ENCODE peak calls at places on chromosome 10, in six cellular contexts. L is GM03348; M is stimulated activated CD4-positive, alpha-beta T cell treated with anti-CD3 and anti-CD28 coated beads, Interleukin-2, amount 100 ng/mL, for 48 hours; I is HT-29; Y is H54; U is SK-MEL-5. S is an unnamed sample.

GRCh38 chr10:103874730-103875129 is 19.4 kb upstream of the SH3PXD2A start:
- DNase-seq in L (no peak), M (no peak), I (no peak), Y (no peak), U (no peak), S (no peak)

GRCh38 chr10:48199580-48200377 is 74.7 kb downstream of the FRMPD2 start:
- DNase-seq in L (peak; percentile 55), M (no peak), I (no peak), Y (no peak), U (no peak), S (no peak)

GRCh38 chr10:7813481-7813880 is 4.8 kb upstream of the TAF3 start:
- DNase-seq in L (no peak), M (no peak), I (no peak), Y (no peak), U (no peak), S (no peak)

GRCh38 chr10:13117842-13118783 is 18.1 kb downstream of the OPTN start:
- DNase-seq in L (no peak), M (no peak), I (no peak), Y (no peak), U (no peak), S (no peak)

GRCh38 chr10:106044511-106044910 is 1120.0 kb downstream of the SORCS1 start:
- DNase-seq in L (no peak), M (no peak), I (no peak), Y (no peak), U (no peak), S (no peak)

GRCh38 chr10:31507427-31507826 is 188.4 kb downstream of the ZEB1 start:
- DNase-seq in L (no peak), M (no peak), I (no peak), Y (no peak), U (no peak), S (no peak)

GRCh38 chr10:37734971-37735370 is 122.4 kb downstream of the ZNF248 start:
- DNase-seq in L (no peak), M (no peak), I (peak; percentile 52), Y (peak; percentile 9), U (no peak), S (no peak)

GRCh38 chr10:43921881-43922280 is 273.2 kb upstream of the ZNF32 start:
- DNase-seq in L (no peak), M (no peak), I (no peak), Y (no peak), U (no peak), S (no peak)

GRCh38 chr10:127990846-127991542 is 84.1 kb downstream of the PTPRE start:
- DNase-seq in L (peak; percentile 81), M (peak; percentile 60), I (peak; percentile 57), Y (peak; percentile 38), U (no peak), S (peak; percentile 32)